ENCODE peak calls at places on chromosomes 4 and X, in five cellular contexts. D is ovary, H is adrenal gland, A is AG04450, C is lung. P is an unnamed sample.

GRCh38 chr4:82988323-82988832 is 22.2 kb downstream of the LIN54 start:
- DNase-seq in D (no peak), H (no peak), A (peak; percentile 76), C (no peak), P (no peak)

GRCh38 chrX:87621697-87622096 is 104.1 kb downstream of the KLHL4 start:
- DNase-seq in D (no peak), H (no peak), A (no peak), C (no peak), P (no peak)

GRCh38 chrX:115324194-115324593 is 34.7 kb downstream of the LUZP4 start:
- DNase-seq in D (peak; percentile 54), H (peak; percentile 63), A (no peak), C (no peak), P (no peak)

GRCh38 chrX:43961699-43962098 is 11.5 kb downstream of the NDP start:
- DNase-seq in D (no peak), H (no peak), A (no peak), C (no peak), P (peak; percentile 15)

GRCh38 chr4:173591760-173592159 is 61.7 kb upstream of the HAND2 start:
- DNase-seq in D (no peak), H (no peak), A (no peak), C (no peak), P (no peak)

GRCh38 chr4:123856689-123857545 is 460.3 kb downstream of the SPRY1 start:
- DNase-seq in D (peak; percentile 53), H (peak; percentile 55), A (no peak), C (no peak), P (no peak)

GRCh38 chr4:147207941-147208340 is 262.3 kb upstream of the TTC29 start:
- DNase-seq in D (no peak), H (no peak), A (no peak), C (no peak), P (no peak)

GRCh38 chr4:85793256-85793655 is 318.3 kb downstream of the ARHGAP24 start:
- DNase-seq in D (no peak), H (no peak), A (no peak), C (no peak), P (no peak)

GRCh38 chrX:71111141-71111843 is at the start of gene IL2RG:
- DNase-seq in D (no peak), H (no peak), A (no peak), C (no peak), P (peak; percentile 90)

GRCh38 chrX:73852022-73852421 is 289.0 kb downstream of the CHIC1 start:
- DNase-seq in D (no peak), H (no peak), A (no peak), C (no peak), P (no peak)

GRCh38 chr4:87806520-87806919 is 7.2 kb downstream of the IBSP start:
- DNase-seq in D (no peak), H (no peak), A (peak; percentile 1), C (no peak), P (no peak)

GRCh38 chr4:145804134-145804533 is 124.2 kb downstream of the C4orf51 start:
- DNase-seq in D (no peak), H (peak; percentile 48), A (peak; percentile 84), C (no peak), P (no peak)

GRCh38 chr4:4446434-4446833 is 59.5 kb downstream of the NSG1 start:
- DNase-seq in D (no peak), H (no peak), A (no peak), C (no peak), P (no peak)

GRCh38 chr4:140049924-140050681 is 103.9 kb downstream of the MAML3 start:
- DNase-seq in D (no peak), H (no peak), A (no peak), C (no peak), P (no peak)

GRCh38 chr4:123832173-123833026 is 435.8 kb downstream of the SPRY1 start:
- DNase-seq in D (no peak), H (peak; percentile 59), A (peak; percentile 97), C (peak; percentile 36), P (no peak)

GRCh38 chrX:48919360-48919821 is 567 bp upstream of the PIM2 start:
- DNase-seq in D (no peak), H (peak; percentile 42), A (no peak), C (no peak), P (no peak)

GRCh38 chr4:187547281-187547680 is 448.3 kb upstream of the ZFP42 start:
- DNase-seq in D (no peak), H (no peak), A (no peak), C (no peak), P (no peak)

GRCh38 chr4:28146191-28146590 is 1285.5 kb downstream of the STIM2 start:
- DNase-seq in D (no peak), H (no peak), A (no peak), C (no peak), P (no peak)

GRCh38 chr4:41360911-41361830 is 104.4 kb downstream of the UCHL1 start:
- DNase-seq in D (peak; percentile 43), H (peak; percentile 67), A (no peak), C (peak; percentile 50), P (no peak)

GRCh38 chr4:27066591-27066990 is 205.9 kb downstream of the STIM2 start:
- DNase-seq in D (no peak), H (peak; percentile 36), A (no peak), C (peak; percentile 56), P (no peak)

DNA sequence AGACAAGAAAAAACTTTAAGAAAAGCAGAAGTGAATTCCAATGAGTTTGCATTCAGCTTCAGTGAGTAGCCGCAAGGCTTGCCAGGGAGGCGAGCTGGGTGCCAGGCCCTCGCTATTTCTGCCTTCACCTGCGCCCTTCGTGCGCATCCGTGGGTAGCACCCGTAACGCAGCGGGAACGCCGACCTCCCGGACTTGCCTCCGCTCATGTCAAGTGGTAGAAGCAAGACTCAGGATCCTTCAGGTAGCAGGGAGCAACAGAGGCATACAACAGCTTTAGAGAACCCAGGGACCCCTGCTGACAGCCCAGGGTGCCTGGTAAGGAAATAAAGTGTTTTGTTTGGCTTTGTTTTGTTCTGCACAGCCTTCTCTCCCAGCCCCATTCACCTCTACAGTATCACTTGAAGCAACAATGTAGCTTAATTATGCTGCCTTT is 140.0 kb upstream of the BCOR start:
- DNase-seq in D (no peak), H (no peak), A (no peak), C (no peak), P (no peak)
- H3K27ac ChIP-seq in D (no peak overlapping the region), H (no peak overlapping the region), A (no peak overlapping the region), C (no peak overlapping the region), P (no peak overlapping the region)

GRCh38 chr4:133476064-133476463 is 327.0 kb downstream of the PCDH10 start:
- DNase-seq in D (no peak), H (no peak), A (no peak), C (no peak), P (no peak)

GRCh38 chr4:133474511-133474910 is 325.4 kb downstream of the PCDH10 start:
- DNase-seq in D (no peak), H (no peak), A (no peak), C (no peak), P (no peak)
- H3K27ac ChIP-seq in D (no peak overlapping the region), H (no peak overlapping the region), A (no peak overlapping the region), C (no peak overlapping the region), P (no peak overlapping the region)

DNA sequence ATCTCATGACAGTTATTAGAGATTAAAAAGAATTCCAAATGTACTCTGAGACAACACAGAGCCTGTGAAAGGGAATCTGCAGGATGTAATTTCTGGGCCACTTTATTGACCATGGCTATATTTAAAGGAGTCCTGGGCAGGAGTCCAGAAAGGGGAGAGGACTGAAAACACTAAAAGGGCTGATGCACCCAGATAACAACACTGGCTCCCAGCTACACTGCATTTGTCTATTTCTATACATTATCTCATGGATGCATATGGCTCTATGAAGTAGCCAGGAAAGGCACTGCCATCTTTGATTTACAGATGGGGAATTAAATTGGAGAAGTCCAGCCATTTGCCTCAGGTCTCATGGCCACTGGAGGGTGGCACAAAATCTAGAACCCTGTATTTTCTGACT is 56.0 kb downstream of the MED28 start:
- DNase-seq in D (no peak), H (no peak), A (no peak), C (no peak), P (no peak)
- H3K27ac ChIP-seq in D (no peak overlapping the region), H (no peak overlapping the region), A (no peak overlapping the region), C (no peak overlapping the region), P (no peak overlapping the region)

GRCh38 chr4:48653217-48654014 is 126.7 kb downstream of the FRYL start:
- DNase-seq in D (peak; percentile 51), H (peak; percentile 71), A (peak; percentile 32), C (no peak), P (no peak)

GRCh38 chr4:48649505-48649904 is 130.6 kb downstream of the FRYL start:
- DNase-seq in D (no peak), H (no peak), A (no peak), C (no peak), P (no peak)

GRCh38 chr4:48651869-48652447 is 128.1 kb downstream of the FRYL start:
- DNase-seq in D (no peak), H (no peak), A (no peak), C (no peak), P (no peak)

GRCh38 chr4:48654015-48654664 is 125.9 kb downstream of the FRYL start:
- DNase-seq in D (no peak), H (no peak), A (no peak), C (no peak), P (no peak)
- H3K27ac ChIP-seq in D (no peak overlapping the region), H (no peak overlapping the region), A (peak overlapping the region; percentile 23), C (no peak overlapping the region), P (no peak overlapping the region)

GRCh38 chr4:36224969-36225903 is 19.1 kb downstream of the ARAP2 start:
- DNase-seq in D (no peak), H (no peak), A (no peak), C (no peak), P (no peak)
- H3K27ac ChIP-seq in D (no peak overlapping the region), H (no peak overlapping the region), A (no peak overlapping the region), C (no peak overlapping the region), P (no peak overlapping the region)

DNA sequence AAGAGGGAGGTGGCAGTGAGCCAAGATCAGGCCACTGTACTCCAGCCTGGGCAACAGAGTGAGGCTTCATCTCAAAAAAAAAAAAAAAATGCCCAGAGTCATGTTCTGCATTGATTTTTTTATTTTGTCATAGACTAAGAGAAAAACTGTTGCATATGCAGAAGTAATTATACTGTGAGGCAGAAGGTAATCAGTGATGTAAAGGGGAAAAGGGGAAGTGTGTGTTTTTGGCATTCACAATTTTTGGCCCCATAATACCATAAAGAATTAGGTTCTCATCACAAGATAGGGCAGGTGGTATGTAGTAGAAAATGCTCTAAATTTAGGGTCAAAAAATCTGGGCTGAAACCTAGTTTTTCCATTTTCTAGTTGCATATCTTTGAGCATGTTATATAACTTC is 47.3 kb upstream of the GAB1 start:
- DNase-seq in D (no peak), H (no peak), A (no peak), C (no peak), P (no peak)
- H3K27ac ChIP-seq in D (no peak overlapping the region), H (no peak overlapping the region), A (no peak overlapping the region), C (no peak overlapping the region), P (no peak overlapping the region)

DNA sequence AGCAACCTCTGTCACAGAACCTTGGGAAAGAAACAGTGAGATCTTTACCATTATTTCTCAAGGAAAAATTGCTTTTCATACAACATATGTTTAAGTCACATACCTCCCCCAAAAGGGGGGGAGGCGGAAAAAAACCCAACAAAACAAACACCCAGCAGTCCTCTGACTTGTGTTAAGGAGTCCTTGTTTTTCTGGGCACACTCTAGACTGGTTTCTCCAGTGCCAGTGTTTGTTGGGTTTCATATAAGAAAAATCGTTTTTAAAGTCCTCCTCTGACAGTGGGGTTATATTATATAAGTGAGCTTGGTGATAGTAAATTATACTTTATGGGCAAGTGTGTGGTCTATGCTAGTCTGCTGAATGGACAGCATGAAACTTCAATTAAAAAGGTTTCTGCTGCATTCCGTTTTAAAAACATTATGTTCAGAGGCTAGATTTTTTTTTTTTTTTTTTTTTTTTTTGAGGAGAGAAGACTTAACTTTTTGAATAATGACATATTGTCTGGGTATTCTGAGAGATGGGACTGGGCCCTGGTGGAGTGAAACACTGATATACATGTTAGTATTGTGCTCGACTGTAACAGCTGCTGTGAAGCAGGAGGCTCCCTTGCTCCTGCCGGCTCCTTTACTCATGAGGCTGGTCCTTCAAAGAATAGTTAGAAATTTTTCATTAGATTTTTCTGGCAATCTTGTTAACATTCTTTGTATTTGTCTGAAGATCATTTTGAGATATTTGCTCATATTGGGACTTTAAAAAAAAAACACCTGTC is 73.1 kb downstream of the TMEM131L start:
- DNase-seq in D (no peak), H (no peak), A (no peak), C (no peak), P (no peak)
- H3K27ac ChIP-seq in D (no peak overlapping the region), H (no peak overlapping the region), A (no peak overlapping the region), C (no peak overlapping the region), P (peak overlapping the region; percentile 36)